ENCODE peak calls at places on chromosomes 12 and 14, in nine cellular contexts. P, H, K, B, G, I, S, F and Q are unnamed samples.
A peak's percentile ranks its signal among the peaks of the same experiment; 100 is the strongest.

GRCh38 chr12:45182511-45182910 is 33.4 kb upstream of the ANO6 start:
- DNase-seq in B (no peak), F (no peak), G (no peak), S (no peak), I (no peak), K (no peak), P (no peak), H (no peak), Q (no peak)

GRCh38 chr12:68641138-68641537 is 30.4 kb downstream of the RAP1B start:
- DNase-seq in G (no peak), B (no peak), S (no peak), H (no peak), P (no peak), K (peak; percentile 72), F (no peak), I (peak; percentile 36), Q (no peak)

GRCh38 chr14:92122351-92122677 is 545 bp downstream of the CPSF2 start:
- DNase-seq in K (no peak), P (no peak), S (no peak), F (peak; percentile 39), G (no peak), B (no peak), I (no peak), H (peak; percentile 65), Q (peak; percentile 34)

GRCh38 chr14:65251213-65251612 is 148.9 kb upstream of the MAX start:
- DNase-seq in B (peak; percentile 73), I (no peak), P (no peak), S (no peak), K (no peak), F (no peak), G (no peak), H (no peak), Q (no peak)

GRCh38 chr12:47419500-47419899 is 286.3 kb downstream of the RPAP3 start:
- DNase-seq in I (no peak), F (no peak), S (no peak), B (no peak), P (no peak), G (no peak), K (no peak), H (no peak), Q (no peak)

GRCh38 chr14:50775357-50775756 is 55.6 kb downstream of the NIN start:
- DNase-seq in G (no peak), H (peak; percentile 53), B (peak; percentile 91), I (no peak), K (no peak), F (no peak), P (no peak), S (no peak), Q (peak; percentile 35)

GRCh38 chr12:115351513-115352077 is 667.6 kb upstream of the TBX3 start:
- DNase-seq in I (no peak), K (no peak), H (no peak), S (no peak), F (no peak), B (no peak), G (no peak), P (no peak), Q (no peak)

GRCh38 chr12:55927588-55928502 is at the start of gene PYM1:
- DNase-seq in K (peak; percentile 76), B (peak; percentile 76), P (peak; percentile 72), I (peak; percentile 56), F (peak; percentile 91), S (peak; percentile 93), H (peak; percentile 71), G (peak; percentile 68), Q (peak; percentile 65)

GRCh38 chr14:88194531-88194930 is 128.5 kb downstream of the KCNK10 start:
- DNase-seq in I (no peak), F (no peak), S (no peak), P (no peak), K (no peak), B (no peak), G (no peak), H (no peak), Q (no peak)

GRCh38 chr12:47364251-47364650 is 284.5 kb upstream of the AMIGO2 start:
- DNase-seq in H (no peak), B (no peak), F (no peak), S (no peak), G (no peak), P (no peak), I (no peak), K (no peak), Q (no peak)

GRCh38 chr12:23380419-23381100 is 568.9 kb downstream of the SOX5 start:
- DNase-seq in G (no peak), B (no peak), S (no peak), K (no peak), H (no peak), F (no peak), I (no peak), P (no peak), Q (no peak)

GRCh38 chr12:24197517-24197916 is 248.0 kb upstream of the SOX5 start:
- DNase-seq in H (peak; percentile 5), K (no peak), I (no peak), B (no peak), S (no peak), G (no peak), F (no peak), P (no peak), Q (no peak)

GRCh38 chr12:49536526-49537195 is 2.2 kb upstream of the KCNH3 start:
- DNase-seq in H (no peak), B (no peak), F (no peak), K (no peak), S (peak; percentile 40), I (no peak), G (no peak), P (no peak), Q (no peak)

GRCh38 chr12:80837342-80837978 is 100.3 kb downstream of the LIN7A start:
- DNase-seq in K (no peak), B (peak; percentile 43), G (no peak), S (no peak), I (no peak), F (no peak), P (peak; percentile 22), H (peak; percentile 36), Q (peak; percentile 11)

GRCh38 chr14:104195854-104196253 is 57.5 kb downstream of the KIF26A start:
- DNase-seq in S (no peak), H (no peak), F (no peak), I (no peak), G (no peak), B (no peak), K (no peak), P (no peak), Q (peak; percentile 71)

GRCh38 chr14:31127690-31128089 is 79.9 kb downstream of the HECTD1 start:
- DNase-seq in I (peak; percentile 35), S (no peak), F (no peak), P (no peak), K (no peak), H (no peak), B (no peak), G (no peak), Q (no peak)

GRCh38 chr14:41785696-41786095 is 179.0 kb downstream of the LRFN5 start:
- DNase-seq in I (no peak), H (no peak), P (no peak), F (no peak), G (no peak), K (no peak), B (no peak), S (no peak), Q (peak; percentile 1)

GRCh38 chr14:36655963-36656768 is 5.5 kb upstream of the PAX9 start:
- DNase-seq in I (no peak), K (no peak), P (no peak), S (no peak), B (no peak), F (no peak), H (no peak), G (no peak), Q (no peak)

GRCh38 chr14:22213110-22213509 is 375.9 kb downstream of the DAD1 start:
- DNase-seq in H (no peak), G (no peak), S (no peak), I (no peak), P (no peak), B (peak; percentile 63), K (no peak), F (no peak), Q (no peak)

GRCh38 chr14:65850429-65851145 is 438.1 kb downstream of the FUT8 start:
- DNase-seq in P (no peak), H (no peak), K (no peak), G (no peak), F (no peak), S (no peak), B (no peak), I (peak; percentile 53), Q (no peak)

GRCh38 chr12:60052483-60052882 is 456.7 kb downstream of the SLC16A7 start:
- DNase-seq in S (no peak), P (no peak), H (peak; percentile 39), F (no peak), G (no peak), K (no peak), B (peak; percentile 52), I (no peak), Q (no peak)

GRCh38 chr12:96044017-96044985 is 8.9 kb upstream of the LTA4H start:
- DNase-seq in B (peak; percentile 32), P (no peak), I (no peak), K (no peak), S (no peak), G (no peak), F (no peak), H (no peak), Q (no peak)

GRCh38 chr14:101024686-101025085 is 121.2 kb upstream of the RTL1 start:
- DNase-seq in F (peak; percentile 9), B (no peak), I (no peak), H (no peak), S (peak; percentile 13), K (no peak), P (no peak), G (no peak), Q (no peak)

GRCh38 chr14:69690042-69690441 is 76.9 kb upstream of the SRSF5 start:
- DNase-seq in K (no peak), S (no peak), F (no peak), P (no peak), I (no peak), H (no peak), B (no peak), G (no peak), Q (no peak)
- H3K4me1 ChIP-seq in K (peaks cover 46% of the 10 kb centered on the region), S (peaks cover 28% of the 10 kb centered on the region), F (peaks cover 74% of the 10 kb centered on the region), P (peaks cover 4% of the 10 kb centered on the region), I (peaks cover 26% of the 10 kb centered on the region), H (peaks cover 4% of the 10 kb centered on the region), B (peaks cover 25% of the 10 kb centered on the region), G (peaks cover 49% of the 10 kb centered on the region), Q (peaks cover 48% of the 10 kb centered on the region)

GRCh38 chr14:89773151-89773550 is 181.4 kb downstream of the EFCAB11 start:
- DNase-seq in P (no peak), G (no peak), K (no peak), I (no peak), H (no peak), S (no peak), B (no peak), F (no peak), Q (peak; percentile 22)
- H3K27ac ChIP-seq in P (no peak overlapping the region), G (no peak overlapping the region), K (peak overlapping the region; percentile 85), I (no peak overlapping the region), H (no peak overlapping the region), S (no peak overlapping the region), B (no peak overlapping the region), F (no peak overlapping the region), Q (peak overlapping the region; percentile 58)

GRCh38 chr12:57838594-57839302 is 7.8 kb downstream of the CTDSP2 start:
- DNase-seq in S (no peak), I (peak; percentile 38), B (no peak), K (no peak), F (no peak), P (no peak), G (no peak), H (peak; percentile 76), Q (peak; percentile 68)
- H3K4me1 ChIP-seq in S (peaks cover 100% of the 10 kb centered on the region), I (peaks cover 98% of the 10 kb centered on the region), B (peaks cover 54% of the 10 kb centered on the region), K (peaks cover 85% of the 10 kb centered on the region), F (peaks cover 100% of the 10 kb centered on the region), P (peaks cover 70% of the 10 kb centered on the region), G (peaks cover 100% of the 10 kb centered on the region), H (peaks cover 71% of the 10 kb centered on the region), Q (peaks cover 47% of the 10 kb centered on the region)

GRCh38 chr14:89543420-89543790 is 126.4 kb upstream of the FOXN3 start:
- DNase-seq in B (no peak), P (peak; percentile 24), F (no peak), S (no peak), G (no peak), H (no peak), K (no peak), I (no peak), Q (no peak)
- H3K27ac ChIP-seq in B (no peak overlapping the region), P (no peak overlapping the region), F (no peak overlapping the region), S (no peak overlapping the region), G (no peak overlapping the region), H (no peak overlapping the region), K (no peak overlapping the region), I (no peak overlapping the region), Q (no peak overlapping the region)